ENCODE peak calls at places on chromosomes 11 and 22, in six cellular contexts. P, A, L, T, R and K are unnamed samples.

GRCh38 chr11:304915-305833 is 2.4 kb upstream of the IFITM2 start:
- DNase-seq in A (peak; percentile 6), T (peak; percentile 97), L (peak; percentile 74), P (no peak), R (no peak), K (no peak)

GRCh38 chr11:109857637-109858036 is 235.6 kb upstream of the ZC3H12C start:
- DNase-seq in R (no peak), P (no peak), T (no peak), A (no peak), L (no peak), K (no peak)

GRCh38 chr11:2365571-2366210 is 11.4 kb upstream of the CD81 start:
- DNase-seq in A (no peak), L (no peak), T (no peak), P (peak; percentile 59), R (no peak), K (no peak)

GRCh38 chr22:49564666-49565515 is 262.8 kb downstream of the BRD1 start:
- DNase-seq in A (no peak), P (peak; percentile 41), T (no peak), L (no peak), R (no peak), K (no peak)

GRCh38 chr11:107916671-107917241 is 11.5 kb upstream of the RAB39A start:
- DNase-seq in T (peak; percentile 13), P (no peak), A (no peak), R (peak; percentile 17), L (no peak), K (no peak)

GRCh38 chr22:44525872-44526271 is 27.8 kb upstream of the RTL6 start:
- DNase-seq in R (no peak), T (no peak), P (no peak), A (no peak), L (no peak), K (no peak)

GRCh38 chr11:77823775-77824174 is 2.8 kb downstream of the AAMDC start:
- DNase-seq in P (no peak), R (no peak), L (no peak), T (no peak), A (no peak), K (no peak)

GRCh38 chr11:78179459-78180071 is 8.9 kb downstream of the KCTD21 start:
- DNase-seq in T (no peak), R (no peak), A (no peak), P (no peak), L (peak; percentile 31), K (no peak)

GRCh38 chr22:27775698-27776409 is 25.7 kb downstream of the MN1 start:
- DNase-seq in R (no peak), L (no peak), A (no peak), T (no peak), P (no peak), K (no peak)

GRCh38 chr11:11512090-11512489 is 109.7 kb downstream of the GALNT18 start:
- DNase-seq in T (no peak), P (no peak), R (no peak), A (no peak), L (no peak), K (no peak)